ENCODE peak calls at places on chromosome 7, in four cellular contexts. J is K562, O is WTC11, L is HepG2. B is an unnamed sample.

GRCh38 chr7:66758964-66759628 is 18.6 kb downstream of the RABGEF1 start:
- DNase-seq in J (no peak), O (no peak), L (no peak), B (no peak)

GRCh38 chr7:24756545-24756988 is 697 bp downstream of the GSDME start:
- DNase-seq in J (no peak), O (no peak), L (no peak), B (no peak)

GRCh38 chr7:140546947-140547346 is 67.6 kb upstream of the MKRN1 start:
- DNase-seq in J (no peak), O (no peak), L (no peak), B (no peak)

GRCh38 chr7:28573751-28574295 is 161.5 kb downstream of the CREB5 start:
- DNase-seq in J (no peak), O (no peak), L (no peak), B (no peak)

GRCh38 chr7:40784176-40784575 is 649.4 kb downstream of the SUGCT start:
- DNase-seq in J (no peak), O (no peak), L (no peak), B (no peak)

GRCh38 chr7:8387551-8388256 is 45.7 kb upstream of the NXPH1 start:
- DNase-seq in J (no peak), O (no peak), L (no peak), B (no peak)

GRCh38 chr7:76356823-76357222 is 2.0 kb downstream of the YWHAG start:
- DNase-seq in J (no peak), O (no peak), L (no peak), B (no peak)

GRCh38 chr7:18993933-18994668 is 123.3 kb downstream of the TWIST1 start:
- DNase-seq in J (no peak), O (no peak), L (no peak), B (no peak)

GRCh38 chr7:105680505-105681187 is 99.4 kb upstream of the EFCAB10 start:
- DNase-seq in J (no peak), O (no peak), L (peak), B (no peak)

GRCh38 chr7:157568785-157569584 is 232.2 kb downstream of the DNAJB6 start:
- DNase-seq in J (no peak), O (peak), L (peak), B (no peak)

GRCh38 chr7:30465342-30466170 is 13.0 kb downstream of the NOD1 start:
- DNase-seq in J (no peak), O (no peak), L (no peak), B (no peak)

GRCh38 chr7:18538554-18539250 is 43.2 kb downstream of the HDAC9 start:
- DNase-seq in J (no peak), O (no peak), L (no peak), B (no peak)

GRCh38 chr7:17305387-17306171 is 7.1 kb downstream of the AHR start:
- DNase-seq in J (no peak), O (no peak), L (no peak), B (no peak)

GRCh38 chr7:140390466-140391190 is 7.7 kb downstream of the SLC37A3 start:
- DNase-seq in J (no peak), O (no peak), L (no peak), B (peak)

GRCh38 chr7:90540406-90540805 is 55.7 kb upstream of the CDK14 start:
- DNase-seq in J (no peak), O (no peak), L (no peak), B (no peak)
- TF ChIP-seq ETV6 in J (no peak), O (no peak), L (no peak), B (no peak)

DNA sequence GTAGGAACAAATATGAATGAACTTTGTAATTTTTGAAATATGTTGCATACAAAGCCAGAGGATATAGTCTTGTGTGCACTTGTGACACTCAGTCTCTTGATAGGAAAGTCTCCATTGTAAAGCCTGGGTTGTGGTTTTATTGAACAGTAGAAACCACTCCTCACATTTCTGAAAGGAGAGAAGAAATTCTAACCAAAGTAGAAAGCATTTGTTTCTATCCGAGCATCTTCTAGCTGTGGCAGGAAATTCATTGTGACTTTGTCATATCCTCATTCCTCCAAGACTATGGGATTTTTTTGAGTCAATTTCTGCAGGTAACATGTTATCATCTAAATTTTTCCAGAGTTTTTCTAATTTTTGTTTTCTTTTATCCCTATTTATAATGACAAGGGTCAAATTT is 55.5 kb upstream of the NCF1 start:
- DNase-seq in J (no peak), O (no peak), L (no peak), B (no peak)
- TF ChIP-seq ETV6 in J (no peak), O (no peak), L (no peak), B (no peak)

DNA sequence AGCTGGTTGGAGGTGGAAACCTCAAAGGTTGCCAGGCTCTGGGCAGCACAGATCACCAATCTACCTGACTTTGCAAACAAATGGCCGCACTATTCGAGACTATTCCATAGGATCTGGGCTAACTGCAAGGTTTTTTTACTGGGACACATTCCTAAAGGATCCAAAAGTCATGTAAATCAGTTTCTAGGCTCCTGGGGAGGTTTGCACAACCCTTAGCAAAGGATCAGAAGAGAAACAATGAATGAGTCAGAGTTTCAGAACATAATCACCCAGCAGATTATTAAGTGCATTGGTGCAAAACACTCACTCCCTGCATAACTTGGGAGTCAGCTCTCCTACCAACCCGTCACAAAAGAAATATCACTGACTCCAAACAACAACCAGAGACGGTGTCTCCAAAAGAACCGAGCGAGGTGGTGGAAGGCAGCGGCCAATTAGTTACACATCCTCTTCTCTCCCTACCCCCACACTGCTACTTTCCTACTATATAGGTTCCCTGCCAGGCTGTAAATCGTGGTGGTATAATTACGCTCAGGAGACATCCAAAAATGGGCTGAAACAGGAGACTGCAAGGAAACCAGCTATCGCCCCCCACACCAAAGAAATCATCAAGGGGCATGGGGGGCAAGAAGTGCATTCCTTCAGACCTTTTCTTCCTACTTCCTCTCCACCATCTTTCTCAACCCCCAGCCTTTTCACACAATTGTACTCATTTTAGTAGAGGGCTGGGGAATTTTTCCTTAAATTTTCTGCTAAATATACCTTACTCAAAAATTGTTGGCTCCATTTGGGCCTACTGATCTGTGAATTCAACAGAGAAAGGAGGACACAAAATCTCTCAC is 3.2 kb downstream of the UBE2H start:
- DNase-seq in J (peak), O (peak), L (peak), B (peak)
- TF ChIP-seq ETV6 in J (no peak), O (no peak), L (no peak), B (no peak)

GRCh38 chr7:36289833-36290661 is 99.6 kb upstream of the ANLN start:
- DNase-seq in J (no peak), O (no peak), L (peak), B (no peak)
- TF ChIP-seq ETV6 in J (no peak), O (no peak), L (no peak), B (no peak)

GRCh38 chr7:41977165-41977651 is 259.8 kb downstream of the GLI3 start:
- DNase-seq in J (no peak), O (no peak), L (peak), B (no peak)
- TF ChIP-seq ETV6 in J (no peak), O (no peak), L (no peak), B (no peak)

GRCh38 chr7:95847061-95847460 is 74.7 kb downstream of the DYNC1I1 start:
- DNase-seq in J (no peak), O (no peak), L (no peak), B (no peak)

GRCh38 chr7:95843286-95843685 is 70.9 kb downstream of the DYNC1I1 start:
- DNase-seq in J (no peak), O (no peak), L (no peak), B (no peak)

GRCh38 chr7:95840953-95841950 is 68.9 kb downstream of the DYNC1I1 start:
- DNase-seq in J (peak), O (no peak), L (peak), B (no peak)

GRCh38 chr7:95845007-95845406 is 72.7 kb downstream of the DYNC1I1 start:
- DNase-seq in J (no peak), O (no peak), L (no peak), B (no peak)
- TF ChIP-seq ETV6 in J (no peak), O (no peak), L (no peak), B (no peak)

DNA sequence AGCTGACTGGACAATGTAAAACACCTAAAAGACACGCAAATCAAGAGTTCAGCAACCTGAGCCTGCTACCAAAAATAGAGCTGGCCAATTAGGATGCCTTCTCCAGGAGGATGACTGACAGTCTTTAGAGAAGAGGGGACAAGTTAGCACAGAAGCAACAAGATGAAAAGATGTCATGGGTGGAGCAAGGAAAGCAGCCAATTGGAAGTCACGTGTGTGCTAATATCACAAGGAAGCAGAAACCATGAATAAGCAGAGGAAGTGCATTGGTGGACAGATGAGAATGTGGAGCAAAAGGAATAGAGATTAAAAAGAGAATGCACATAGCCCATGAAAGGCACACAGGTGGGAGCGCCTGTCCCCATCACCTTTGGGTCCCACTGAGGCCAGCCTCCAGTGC is 148.1 kb downstream of the SLC25A13 start:
- DNase-seq in J (no peak), O (no peak), L (no peak), B (no peak)
- TF ChIP-seq ETV6 in J (no peak), O (no peak), L (no peak), B (no peak)

DNA sequence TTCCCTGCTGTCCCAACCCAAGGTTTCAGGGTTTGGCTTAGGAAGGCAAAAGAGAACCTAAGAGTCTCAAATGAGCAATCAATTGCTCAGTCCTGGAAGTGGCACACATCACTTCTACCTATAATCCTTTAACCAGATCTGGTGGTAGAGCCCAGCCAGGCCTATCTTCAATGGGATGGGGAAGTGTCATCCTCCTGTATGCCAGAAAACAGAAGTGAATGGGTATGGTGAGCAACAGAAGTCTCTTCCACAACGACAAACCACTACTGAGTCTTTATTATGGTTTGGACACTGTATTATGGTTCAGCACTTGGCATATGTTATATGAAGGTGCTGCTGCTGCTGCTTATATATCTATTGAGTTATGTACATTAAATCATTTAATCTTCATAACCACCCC is 3.0 kb upstream of the AKR1B1 start:
- DNase-seq in J (no peak), O (no peak), L (no peak), B (no peak)
- TF ChIP-seq ETV6 in J (no peak), O (no peak), L (no peak), B (no peak)

GRCh38 chr7:128094111-128094570 is 62.9 kb upstream of the LRRC4 start:
- DNase-seq in J (no peak), O (no peak), L (no peak), B (no peak)
- TF ChIP-seq ETV6 in J (no peak), O (no peak), L (no peak), B (no peak)

DNA sequence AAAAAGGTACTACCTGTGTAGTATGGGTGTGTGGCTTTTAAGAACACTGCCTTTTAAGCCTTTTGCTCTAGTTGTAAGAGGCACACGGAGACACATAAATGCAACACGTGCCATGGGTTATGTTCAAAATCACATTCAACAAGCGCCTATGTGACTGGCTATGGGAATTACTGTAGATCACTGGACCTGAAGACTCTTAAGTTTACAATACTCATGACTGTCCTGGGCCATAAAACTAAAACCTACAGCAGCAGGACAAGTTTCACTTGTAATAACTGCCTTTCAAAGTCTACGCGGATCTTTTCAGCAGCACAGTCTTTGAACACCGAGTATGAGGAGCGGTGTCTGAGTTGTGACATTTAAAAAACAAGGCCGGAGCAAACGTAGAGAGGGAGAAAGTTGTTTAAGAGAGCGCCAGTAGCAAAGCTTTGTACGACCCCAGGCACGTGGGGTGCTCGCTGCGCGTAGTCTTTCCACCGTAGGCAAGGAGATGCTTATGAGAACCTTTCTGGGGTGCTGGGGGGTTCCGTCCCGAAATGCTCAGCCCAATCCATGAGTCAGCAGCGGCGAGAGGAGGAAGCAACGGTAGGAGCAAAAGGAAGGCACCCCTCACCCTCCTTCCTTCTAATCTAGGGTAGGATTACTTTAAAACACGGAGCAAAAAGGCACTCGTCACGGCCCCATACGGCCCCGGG is 662 bp downstream of the DNAJC2 start:
- DNase-seq in J (no peak), O (peak), L (peak), B (no peak)
- TF ChIP-seq ETV6 in J (no peak), O (no peak), L (no peak), B (no peak)

B was measured in GM12878.